ENCODE peak calls at places on chromosomes 2 and 18, in four cellular contexts. I is Peyer's patch, E is transverse colon, G is epithelial cell of esophagus. V is an unnamed sample.

GRCh38 chr2:30280596-30281434 is 49.5 kb downstream of the LBH start:
- DNase-seq in G (no peak), E (no peak), I (no peak), V (no peak)

GRCh38 chr18:12253517-12254136 is 534 bp upstream of the CIDEA start:
- DNase-seq in E (no peak), I (no peak), G (no peak), V (no peak)

GRCh38 chr2:115386465-115386864 is 944.0 kb downstream of the DPP10 start:
- DNase-seq in G (no peak), E (no peak), I (no peak), V (no peak)

GRCh38 chr2:30567317-30567716 is 120.3 kb downstream of the LCLAT1 start:
- DNase-seq in G (no peak), E (no peak), I (no peak), V (no peak)

GRCh38 chr2:45699032-45699658 is 47.7 kb downstream of the PRKCE start:
- DNase-seq in E (no peak), I (no peak), G (peak), V (peak)

GRCh38 chr2:73938761-73939352 is 12.2 kb downstream of the DGUOK start:
- DNase-seq in I (no peak), E (no peak), G (peak), V (no peak)

GRCh38 chr2:122543815-122544214 is 788.4 kb downstream of the TSN start:
- DNase-seq in E (no peak), G (peak), I (no peak), V (no peak)

GRCh38 chr18:63440219-63440618 is 17.9 kb upstream of the VPS4B start:
- DNase-seq in I (no peak), E (no peak), G (peak), V (no peak)

GRCh38 chr2:156765043-156765442 is 328.9 kb downstream of the GPD2 start:
- DNase-seq in I (no peak), E (no peak), G (no peak), V (no peak)

GRCh38 chr2:240420206-240420899 is 15.1 kb upstream of the GPC1 start:
- DNase-seq in G (no peak), E (no peak), I (peak), V (no peak)

GRCh38 chr2:207395535-207396251 is 134.1 kb upstream of the CREB1 start:
- DNase-seq in I (no peak), G (peak), E (no peak), V (peak)

GRCh38 chr2:21395366-21395765 is 271.6 kb downstream of the TDRD15 start:
- DNase-seq in G (no peak), I (no peak), E (no peak), V (no peak)
- TF ChIP-seq CTCF in G (no peak), I (no peak), E (no peak), V (peak)

DNA sequence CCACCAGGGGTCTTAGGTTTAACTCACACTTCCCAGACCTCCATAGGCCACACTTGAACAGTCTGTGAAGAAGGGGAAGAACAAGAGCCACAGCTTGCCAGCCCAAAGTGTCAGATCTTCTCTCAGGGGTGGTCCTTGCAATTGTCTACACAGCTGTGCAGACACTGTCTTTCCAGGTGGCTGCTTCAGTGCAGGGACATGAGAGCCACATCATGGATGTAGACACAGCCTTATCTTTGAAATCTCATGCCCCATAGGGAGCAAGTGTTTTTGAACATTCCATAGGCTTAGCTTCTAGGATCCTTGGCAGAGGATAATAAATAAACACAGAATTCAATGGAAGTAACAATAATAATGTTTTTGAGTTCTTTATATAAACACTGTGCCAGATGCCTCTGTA is 6.7 kb downstream of the ZNF407 start:
- DNase-seq in I (no peak), G (no peak), E (no peak), V (no peak)
- TF ChIP-seq CTCF in I (no peak), G (no peak), E (no peak), V (peak)

GRCh38 chr18:24734058-24734457 is 273.6 kb downstream of the HRH4 start:
- DNase-seq in E (no peak), G (peak), I (no peak), V (no peak)
- TF ChIP-seq CTCF in E (no peak), G (peak), I (peak), V (peak)

GRCh38 chr2:65639156-65639876 is 206.9 kb upstream of the SPRED2 start:
- DNase-seq in E (no peak), I (no peak), G (peak), V (peak)

GRCh38 chr2:65640793-65641103 is 208.3 kb upstream of the SPRED2 start:
- DNase-seq in G (no peak), E (no peak), I (no peak), V (no peak)

GRCh38 chr2:65636024-65636423 is 203.6 kb upstream of the SPRED2 start:
- DNase-seq in G (no peak), I (no peak), E (no peak), V (no peak)

GRCh38 chr2:65637061-65637460 is 204.7 kb upstream of the SPRED2 start:
- DNase-seq in E (no peak), G (no peak), I (no peak), V (no peak)

DNA sequence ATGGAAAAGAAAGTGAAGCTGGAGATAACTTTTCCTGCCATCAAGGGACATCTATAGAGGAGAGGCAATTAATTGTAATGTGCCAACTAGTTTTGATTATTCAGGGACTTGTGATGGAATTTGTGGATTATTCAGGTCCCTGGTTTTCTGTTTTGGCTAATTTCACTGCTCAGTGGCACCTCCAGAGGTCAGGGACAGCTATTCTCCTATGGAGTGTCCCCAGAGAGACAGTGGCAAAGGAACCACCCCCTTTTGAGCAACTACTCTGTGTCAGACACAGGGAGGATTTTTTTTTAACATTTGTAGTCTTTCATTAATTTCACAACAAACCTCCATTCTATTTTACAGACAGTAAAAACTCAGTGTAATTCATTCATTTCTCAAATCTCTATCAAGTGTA is 206.0 kb upstream of the SPRED2 start:
- DNase-seq in E (no peak), G (no peak), I (no peak), V (no peak)
- TF ChIP-seq CTCF in E (no peak), G (peak), I (no peak), V (peak)

GRCh38 chr2:98175811-98176210 is 88.8 kb downstream of the VWA3B start:
- DNase-seq in I (peak), G (no peak), E (peak), V (no peak)
- TF ChIP-seq CTCF in I (peak), G (peak), E (peak), V (peak)

GRCh38 chr2:332592-332991 is 44.7 kb upstream of the ALKAL2 start:
- DNase-seq in G (no peak), E (no peak), I (no peak), V (no peak)
- TF ChIP-seq CTCF in G (no peak), E (no peak), I (no peak), V (peak)

GRCh38 chr2:183248866-183249567 is 124.8 kb downstream of the NUP35 start:
- DNase-seq in E (no peak), I (no peak), G (peak), V (peak)
- TF ChIP-seq CTCF in E (peak), I (peak), G (peak), V (peak)

V was measured in epithelial cell of proximal tubule.